ENCODE peak calls at places on chromosome 5, in ten cellular contexts. One of them, this sample, is unnamed.

GRCh38 chr5:73780297-73781080 is 154.5 kb downstream of the ARHGEF28 start:
- DNase-seq in HuH-7.5: no peak
- DNase-seq in RWPE1: no peak
- DNase-seq in stimulated activated CD4-positive, alpha-beta T cell treated with anti-CD3 and anti-CD28 coated beads, TNF-alpha, amount 100 ng/mL, for 48 hours: no peak
- DNase-seq in naive thymus-derived CD4-positive, alpha-beta T cell: no peak
- DNase-seq in A172: no peak
- DNase-seq in activated CD4-positive, alpha-beta memory T cell treated with anti-CD3 and anti-CD28 coated beads, Interleukin-2, amount 10 ng/mL, durations not matched to agents 7 days and 5 days: no peak
- DNase-seq in hippocampal formation: no peak
- DNase-seq in skeletal muscle cell: no peak
- DNase-seq in NCI-H1417 treated with DMSO at 0.1 percent for 48 hours: no peak
- DNase-seq in this sample: no peak

GRCh38 chr5:33888582-33888981 is 3.2 kb downstream of the ADAMTS12 start:
- DNase-seq in NCI-H1417 treated with DMSO at 0.1 percent for 48 hours: no peak
- DNase-seq in hippocampal formation: no peak
- DNase-seq in RWPE1: no peak
- DNase-seq in activated CD4-positive, alpha-beta memory T cell treated with anti-CD3 and anti-CD28 coated beads, Interleukin-2, amount 10 ng/mL, durations not matched to agents 7 days and 5 days: no peak
- DNase-seq in HuH-7.5: no peak
- DNase-seq in naive thymus-derived CD4-positive, alpha-beta T cell: no peak
- DNase-seq in A172: no peak
- DNase-seq in skeletal muscle cell: peak
- DNase-seq in stimulated activated CD4-positive, alpha-beta T cell treated with anti-CD3 and anti-CD28 coated beads, TNF-alpha, amount 100 ng/mL, for 48 hours: no peak
- DNase-seq in this sample: no peak

GRCh38 chr5:174532453-174533126 is 191.8 kb upstream of the MSX2 start:
- DNase-seq in A172: peak
- DNase-seq in hippocampal formation: peak
- DNase-seq in naive thymus-derived CD4-positive, alpha-beta T cell: no peak
- DNase-seq in HuH-7.5: peak
- DNase-seq in skeletal muscle cell: peak
- DNase-seq in activated CD4-positive, alpha-beta memory T cell treated with anti-CD3 and anti-CD28 coated beads, Interleukin-2, amount 10 ng/mL, durations not matched to agents 7 days and 5 days: peak
- DNase-seq in NCI-H1417 treated with DMSO at 0.1 percent for 48 hours: no peak
- DNase-seq in stimulated activated CD4-positive, alpha-beta T cell treated with anti-CD3 and anti-CD28 coated beads, TNF-alpha, amount 100 ng/mL, for 48 hours: peak
- DNase-seq in RWPE1: peak
- DNase-seq in this sample: no peak

GRCh38 chr5:15354011-15354410 is 146.0 kb upstream of the FBXL7 start:
- DNase-seq in skeletal muscle cell: no peak
- DNase-seq in naive thymus-derived CD4-positive, alpha-beta T cell: no peak
- DNase-seq in RWPE1: no peak
- DNase-seq in activated CD4-positive, alpha-beta memory T cell treated with anti-CD3 and anti-CD28 coated beads, Interleukin-2, amount 10 ng/mL, durations not matched to agents 7 days and 5 days: no peak
- DNase-seq in hippocampal formation: no peak
- DNase-seq in stimulated activated CD4-positive, alpha-beta T cell treated with anti-CD3 and anti-CD28 coated beads, TNF-alpha, amount 100 ng/mL, for 48 hours: no peak
- DNase-seq in NCI-H1417 treated with DMSO at 0.1 percent for 48 hours: no peak
- DNase-seq in A172: no peak
- DNase-seq in HuH-7.5: no peak
- DNase-seq in this sample: no peak

GRCh38 chr5:125536582-125536981 is 790.1 kb upstream of the ZNF608 start:
- DNase-seq in stimulated activated CD4-positive, alpha-beta T cell treated with anti-CD3 and anti-CD28 coated beads, TNF-alpha, amount 100 ng/mL, for 48 hours: no peak
- DNase-seq in activated CD4-positive, alpha-beta memory T cell treated with anti-CD3 and anti-CD28 coated beads, Interleukin-2, amount 10 ng/mL, durations not matched to agents 7 days and 5 days: no peak
- DNase-seq in hippocampal formation: no peak
- DNase-seq in A172: peak
- DNase-seq in NCI-H1417 treated with DMSO at 0.1 percent for 48 hours: no peak
- DNase-seq in naive thymus-derived CD4-positive, alpha-beta T cell: no peak
- DNase-seq in RWPE1: peak
- DNase-seq in HuH-7.5: no peak
- DNase-seq in skeletal muscle cell: no peak
- DNase-seq in this sample: no peak

GRCh38 chr5:178671745-178672144 is 44.9 kb upstream of the CLK4 start:
- DNase-seq in hippocampal formation: no peak
- DNase-seq in naive thymus-derived CD4-positive, alpha-beta T cell: no peak
- DNase-seq in A172: no peak
- DNase-seq in NCI-H1417 treated with DMSO at 0.1 percent for 48 hours: no peak
- DNase-seq in RWPE1: no peak
- DNase-seq in stimulated activated CD4-positive, alpha-beta T cell treated with anti-CD3 and anti-CD28 coated beads, TNF-alpha, amount 100 ng/mL, for 48 hours: no peak
- DNase-seq in HuH-7.5: no peak
- DNase-seq in activated CD4-positive, alpha-beta memory T cell treated with anti-CD3 and anti-CD28 coated beads, Interleukin-2, amount 10 ng/mL, durations not matched to agents 7 days and 5 days: no peak
- DNase-seq in skeletal muscle cell: no peak
- DNase-seq in this sample: no peak

GRCh38 chr5:93150311-93151012 is 430.6 kb downstream of the NR2F1-AS1 start:
- DNase-seq in NCI-H1417 treated with DMSO at 0.1 percent for 48 hours: no peak
- DNase-seq in RWPE1: no peak
- DNase-seq in skeletal muscle cell: no peak
- DNase-seq in activated CD4-positive, alpha-beta memory T cell treated with anti-CD3 and anti-CD28 coated beads, Interleukin-2, amount 10 ng/mL, durations not matched to agents 7 days and 5 days: no peak
- DNase-seq in hippocampal formation: no peak
- DNase-seq in A172: peak
- DNase-seq in HuH-7.5: no peak
- DNase-seq in naive thymus-derived CD4-positive, alpha-beta T cell: no peak
- DNase-seq in stimulated activated CD4-positive, alpha-beta T cell treated with anti-CD3 and anti-CD28 coated beads, TNF-alpha, amount 100 ng/mL, for 48 hours: no peak
- DNase-seq in this sample: no peak

GRCh38 chr5:122371511-122372151 is 59.6 kb downstream of the SNCAIP start:
- DNase-seq in hippocampal formation: no peak
- DNase-seq in A172: no peak
- DNase-seq in HuH-7.5: no peak
- DNase-seq in skeletal muscle cell: no peak
- DNase-seq in NCI-H1417 treated with DMSO at 0.1 percent for 48 hours: no peak
- DNase-seq in RWPE1: no peak
- DNase-seq in naive thymus-derived CD4-positive, alpha-beta T cell: no peak
- DNase-seq in stimulated activated CD4-positive, alpha-beta T cell treated with anti-CD3 and anti-CD28 coated beads, TNF-alpha, amount 100 ng/mL, for 48 hours: no peak
- DNase-seq in activated CD4-positive, alpha-beta memory T cell treated with anti-CD3 and anti-CD28 coated beads, Interleukin-2, amount 10 ng/mL, durations not matched to agents 7 days and 5 days: no peak
- DNase-seq in this sample: no peak

GRCh38 chr5:3251784-3252183 is 343.8 kb upstream of the IRX1 start:
- DNase-seq in skeletal muscle cell: no peak
- DNase-seq in A172: no peak
- DNase-seq in hippocampal formation: no peak
- DNase-seq in NCI-H1417 treated with DMSO at 0.1 percent for 48 hours: no peak
- DNase-seq in RWPE1: no peak
- DNase-seq in naive thymus-derived CD4-positive, alpha-beta T cell: no peak
- DNase-seq in HuH-7.5: no peak
- DNase-seq in activated CD4-positive, alpha-beta memory T cell treated with anti-CD3 and anti-CD28 coated beads, Interleukin-2, amount 10 ng/mL, durations not matched to agents 7 days and 5 days: no peak
- DNase-seq in stimulated activated CD4-positive, alpha-beta T cell treated with anti-CD3 and anti-CD28 coated beads, TNF-alpha, amount 100 ng/mL, for 48 hours: no peak
- DNase-seq in this sample: no peak